ENCODE peak calls at places on chromosomes 7 and 10, in four cellular contexts. G is K562, Z is GM12878, N is HepG2. P is an unnamed sample.
A peak's percentile ranks its signal among the peaks of the same experiment; 100 is the strongest.

GRCh38 chr10:69515699-69516547 is 57.3 kb downstream of the NEUROG3 start:
- DNase-seq in G (peak; percentile 82), Z (peak; percentile 16), N (peak; percentile 47), P (peak; percentile 96)

GRCh38 chr7:86939197-86939814 is 120.1 kb downstream of the ELAPOR2 start:
- DNase-seq in N (peak; percentile 67), G (peak; percentile 82), Z (peak; percentile 40), P (peak; percentile 89)

GRCh38 chr7:117133125-117133524 is 179.8 kb downstream of the ST7 start:
- DNase-seq in G (no peak), Z (no peak), N (no peak), P (no peak)

GRCh38 chr7:4202954-4203353 is 479.1 kb upstream of the FOXK1 start:
- DNase-seq in N (no peak), G (no peak), Z (no peak), P (peak; percentile 46)

GRCh38 chr7:7212612-7213011 is 30.3 kb downstream of the C1GALT1 start:
- DNase-seq in Z (no peak), N (peak; percentile 80), G (no peak), P (peak; percentile 83)

GRCh38 chr10:87660484-87661133 is 931 bp downstream of the PAPSS2 start:
- DNase-seq in G (peak; percentile 63), Z (no peak), N (no peak), P (no peak)

GRCh38 chr7:43479042-43479441 is 103.9 kb upstream of the STK17A start:
- DNase-seq in G (peak; percentile 11), Z (no peak), N (peak; percentile 33), P (no peak)

GRCh38 chr10:96047004-96047649 is 3.7 kb downstream of the CCNJ start:
- DNase-seq in G (no peak), Z (no peak), N (peak; percentile 12), P (no peak)

GRCh38 chr10:27620425-27621397 is 116.6 kb downstream of the RAB18 start:
- DNase-seq in G (no peak), Z (no peak), N (no peak), P (no peak)

GRCh38 chr7:1044189-1045037 is at the start of gene GPR146:
- DNase-seq in Z (no peak), G (peak; percentile 98), N (peak; percentile 94), P (peak; percentile 98)

GRCh38 chr7:1043552-1044188 is 676 bp upstream of the GPR146 start:
- DNase-seq in N (peak; percentile 23), G (peak; percentile 29), Z (no peak), P (no peak)

GRCh38 chr7:1045038-1045726 is 836 bp downstream of the GPR146 start:
- DNase-seq in N (peak; percentile 53), Z (no peak), G (peak; percentile 33), P (no peak)

GRCh38 chr7:1046722-1047679 is 2.7 kb downstream of the GPR146 start:
- DNase-seq in N (no peak), Z (no peak), G (peak; percentile 25), P (no peak)

GRCh38 chr7:1045727-1046063 is 1.3 kb downstream of the GPR146 start:
- DNase-seq in Z (no peak), G (no peak), N (no peak), P (no peak)
- H3K4me1 ChIP-seq in Z (peaks cover 14% of the 10 kb centered on the region), G (peaks cover 76% of the 10 kb centered on the region), N (peaks cover 76% of the 10 kb centered on the region), P (peaks cover 11% of the 10 kb centered on the region)

DNA sequence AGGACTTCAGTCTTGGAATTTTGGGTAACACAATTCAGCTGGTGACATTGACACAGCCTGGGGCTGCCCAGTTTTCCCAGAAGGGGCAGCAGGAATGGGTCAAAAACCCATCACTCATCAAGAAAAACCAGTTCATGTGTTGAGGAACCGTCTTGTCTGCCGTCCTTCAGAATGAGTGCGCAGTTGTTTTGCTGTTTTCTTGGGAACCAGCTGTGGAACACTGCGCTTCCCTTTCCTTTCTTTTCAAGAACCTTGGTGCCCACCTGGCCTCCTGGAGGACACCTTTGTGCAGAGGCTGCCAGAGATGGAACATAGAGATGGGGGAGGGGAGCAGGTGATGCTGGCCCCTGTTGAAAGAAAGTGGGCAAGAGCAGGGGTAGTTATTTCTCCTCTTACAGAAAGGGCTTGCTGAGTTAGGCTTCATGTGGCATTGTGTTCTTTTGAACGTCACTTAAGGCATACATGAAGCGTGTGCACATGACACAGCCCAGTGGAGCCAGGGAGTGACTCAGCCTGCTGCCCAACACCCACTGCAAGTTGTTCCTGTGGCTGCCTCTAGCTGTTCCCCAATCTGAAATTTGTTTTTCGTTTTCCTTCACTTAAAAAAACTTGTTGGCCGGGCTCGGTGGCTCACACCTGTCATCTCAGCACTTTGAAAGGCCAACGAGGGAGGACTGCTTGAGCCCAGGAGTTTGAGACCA is 87.4 kb upstream of the TNS3 start:
- DNase-seq in N (peak; percentile 37), G (peak; percentile 12), Z (peak; percentile 90), P (no peak)
- TF ChIP-seq CREB1 in N (no peak), G (no peak), Z (peak; percentile 74), P (no peak)

GRCh38 chr10:133219782-133220181 is 10.2 kb upstream of the UTF1 start:
- DNase-seq in G (no peak), Z (no peak), N (no peak), P (peak; percentile 87)
- TF ChIP-seq JUNB in G (no peak), Z (no peak), N (no peak), P (no peak)

GRCh38 chr10:43297534-43297933 is 30.7 kb upstream of the RASGEF1A start:
- DNase-seq in N (no peak), Z (no peak), G (no peak), P (no peak)
- H3K4me1 ChIP-seq in N (no peaks in the 10 kb centered on the region), Z (no peaks in the 10 kb centered on the region), G (no peaks in the 10 kb centered on the region), P (peaks cover 17% of the 10 kb centered on the region)

P was measured in GM23338.